ENCODE peak calls at places on chromosome 22, in seven cellular contexts. R, U, Y, J, W, E and B are unnamed samples.

GRCh38 chr22:49230194-49230577 is 597.5 kb downstream of the BRD1 start:
- DNase-seq in R (no peak), W (peak; percentile 89), E (no peak), U (no peak), J (no peak), Y (no peak), B (no peak)

GRCh38 chr22:40721266-40721665 is 42.0 kb downstream of the MCHR1 start:
- DNase-seq in J (no peak), U (peak; percentile 11), Y (no peak), W (peak; percentile 76), R (peak; percentile 45), E (peak; percentile 21), B (peak; percentile 44)

GRCh38 chr22:24053481-24054226 is 42.5 kb downstream of the CABIN1 start:
- DNase-seq in U (no peak), W (no peak), Y (no peak), R (no peak), E (no peak), J (no peak), B (no peak)

GRCh38 chr22:42758929-42759629 is 38.4 kb upstream of the A4GALT start:
- DNase-seq in U (no peak), R (peak; percentile 34), Y (no peak), E (peak; percentile 15), W (no peak), J (no peak), B (no peak)

GRCh38 chr22:30393322-30393680 is 3.5 kb upstream of the SEC14L2 start:
- DNase-seq in W (no peak), J (no peak), Y (no peak), R (no peak), E (no peak), U (no peak), B (no peak)

GRCh38 chr22:30235687-30236170 is 10.8 kb downstream of the LIF start:
- DNase-seq in W (peak; percentile 74), J (no peak), Y (no peak), E (peak; percentile 91), R (peak; percentile 56), U (peak; percentile 82), B (no peak)

GRCh38 chr22:41348964-41349484 is 32.7 kb upstream of the TEF start:
- DNase-seq in J (no peak), E (no peak), R (no peak), U (no peak), W (no peak), Y (no peak), B (no peak)

GRCh38 chr22:46068908-46069481 is 81.3 kb upstream of the PPARA start:
- DNase-seq in W (no peak), E (peak; percentile 81), J (peak; percentile 38), R (no peak), U (peak; percentile 78), Y (peak; percentile 51), B (peak; percentile 43)

GRCh38 chr22:33521879-33522665 is 398.2 kb downstream of the LARGE1 start:
- DNase-seq in Y (no peak), U (no peak), W (no peak), R (no peak), E (no peak), J (no peak), B (no peak)

GRCh38 chr22:33520904-33521780 is 399.1 kb downstream of the LARGE1 start:
- DNase-seq in U (no peak), E (no peak), Y (no peak), J (peak; percentile 39), R (no peak), W (no peak), B (no peak)

GRCh38 chr22:33518405-33518804 is 401.9 kb downstream of the LARGE1 start:
- DNase-seq in Y (no peak), R (no peak), U (no peak), J (no peak), E (no peak), W (no peak), B (no peak)

GRCh38 chr22:33519974-33520903 is 400.0 kb downstream of the LARGE1 start:
- DNase-seq in W (no peak), Y (no peak), R (no peak), E (no peak), J (no peak), U (no peak), B (no peak)

DNA sequence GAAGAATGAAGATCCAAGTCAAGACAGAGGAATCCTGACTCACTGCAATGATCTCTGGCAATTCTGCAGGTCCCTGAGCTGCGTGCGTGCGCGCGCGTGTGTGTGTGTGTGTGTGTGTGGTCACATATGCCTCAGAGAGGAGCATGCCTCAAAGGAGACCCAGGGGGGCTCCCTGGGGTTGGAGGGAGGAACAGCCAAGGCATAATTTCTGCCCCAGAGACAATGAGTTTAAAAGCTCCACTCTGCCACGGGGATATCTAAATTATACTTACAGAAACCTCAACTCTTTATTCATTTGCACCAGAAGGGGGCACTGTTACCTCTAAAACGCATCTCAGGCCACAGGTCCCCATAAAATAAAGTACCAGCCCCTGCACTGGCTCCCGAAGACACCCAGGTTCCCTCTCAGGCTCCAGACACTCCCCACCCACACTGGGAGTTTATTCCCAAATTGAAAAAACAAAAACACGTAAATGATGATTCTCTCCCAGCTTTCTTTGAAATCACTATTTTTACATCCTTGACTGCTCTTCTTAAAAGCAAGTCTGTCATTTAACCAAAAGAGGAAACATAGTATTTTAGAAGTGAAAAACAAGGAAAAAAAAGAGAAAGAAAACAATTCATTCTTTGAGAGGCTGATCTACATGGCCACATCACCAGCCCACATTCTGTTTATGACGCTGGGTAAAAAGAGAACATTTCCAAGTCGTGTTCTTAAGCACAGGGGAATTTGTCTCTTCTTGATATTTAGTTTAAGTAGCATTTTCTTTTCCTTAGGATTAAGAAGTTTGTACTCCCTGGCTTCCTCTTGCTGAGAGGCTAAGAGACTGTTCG is 400.9 kb downstream of the LARGE1 start:
- DNase-seq in J (no peak), Y (no peak), W (peak; percentile 67), R (peak; percentile 84), E (peak; percentile 4), U (peak; percentile 18), B (peak; percentile 65)
- TF ChIP-seq CTCF in J (peak; percentile 60), Y (peak; percentile 35), W (peak; percentile 87), R (peak; percentile 71), E (no peak), U (peak; percentile 36), B (peak; percentile 68)

DNA sequence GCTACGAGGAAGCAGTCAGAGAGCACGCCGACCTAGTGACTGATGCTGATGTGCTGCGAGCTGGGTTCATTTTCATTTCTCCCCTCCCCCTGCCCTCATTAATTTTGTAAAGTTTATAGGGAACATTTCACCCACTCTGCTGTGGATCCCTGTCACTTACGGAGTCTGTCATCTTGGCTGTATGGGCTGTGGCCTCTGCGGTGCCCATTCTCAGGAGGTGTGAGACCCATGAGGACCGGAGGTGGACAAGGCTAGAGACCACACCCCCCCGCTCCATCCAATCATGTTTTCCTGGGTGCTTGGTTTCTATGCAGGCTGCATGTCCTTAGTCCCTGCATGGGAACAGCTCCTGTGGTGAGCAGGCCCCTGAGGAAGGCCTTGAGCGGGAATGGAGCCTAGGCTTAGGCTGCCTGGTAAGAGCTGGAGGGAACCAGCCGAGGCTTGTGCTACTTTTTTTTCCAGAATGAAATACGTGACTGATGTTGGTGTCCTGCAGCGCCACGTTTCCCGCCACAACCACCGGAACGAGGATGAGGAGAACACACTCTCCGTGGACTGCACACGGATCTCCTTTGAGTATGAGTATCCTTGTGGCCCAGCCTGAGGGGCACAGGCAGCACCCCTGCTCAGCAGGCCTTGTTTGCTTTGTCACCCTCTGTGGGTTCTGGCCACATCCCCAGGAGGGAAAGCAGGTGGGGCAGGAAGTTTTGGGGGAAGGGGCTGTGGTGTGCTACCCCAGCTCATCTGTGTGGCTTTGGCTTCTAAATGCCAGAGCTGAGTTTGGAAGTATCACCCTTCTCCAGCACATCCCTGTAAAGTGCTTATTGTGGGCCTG is 19.1 kb downstream of the CLDN5 start:
- DNase-seq in Y (no peak), W (no peak), U (no peak), J (no peak), R (no peak), E (no peak), B (no peak)
- H3K36me3 ChIP-seq in Y (no peaks in the 10 kb centered on the region), W (peaks cover 10% of the 10 kb centered on the region), U (peaks cover 4% of the 10 kb centered on the region), J (no peaks in the 10 kb centered on the region), R (no peaks in the 10 kb centered on the region), E (no peaks in the 10 kb centered on the region), B (no peaks in the 10 kb centered on the region)

GRCh38 chr22:27933186-27933983 is 14.3 kb upstream of the PITPNB start:
- DNase-seq in U (no peak), J (no peak), E (no peak), W (no peak), R (no peak), Y (no peak), B (no peak)

GRCh38 chr22:27935897-27936296 is 16.8 kb upstream of the PITPNB start:
- DNase-seq in R (no peak), W (no peak), Y (no peak), U (no peak), E (no peak), J (no peak), B (no peak)

GRCh38 chr22:27934069-27934468 is 15.0 kb upstream of the PITPNB start:
- DNase-seq in E (no peak), J (no peak), Y (no peak), R (no peak), U (no peak), W (no peak), B (no peak)

GRCh38 chr22:27941143-27941542 is 22.1 kb upstream of the PITPNB start:
- DNase-seq in E (no peak), R (no peak), J (no peak), U (no peak), Y (no peak), W (no peak), B (no peak)

GRCh38 chr22:27937453-27937852 is 18.4 kb upstream of the PITPNB start:
- DNase-seq in R (no peak), E (peak; percentile 10), W (no peak), Y (no peak), J (no peak), U (no peak), B (no peak)
- TF ChIP-seq CTCF in R (no peak), E (peak; percentile 28), W (no peak), Y (no peak), J (no peak), U (peak; percentile 39), B (no peak)

GRCh38 chr22:37471721-37472417 is 14.3 kb downstream of the MFNG start:
- DNase-seq in J (no peak), Y (no peak), U (no peak), E (no peak), W (no peak), R (no peak), B (no peak)
- H3K36me3 ChIP-seq in J (no peaks in the 10 kb centered on the region), Y (no peaks in the 10 kb centered on the region), U (no peaks in the 10 kb centered on the region), E (no peaks in the 10 kb centered on the region), W (no peaks in the 10 kb centered on the region), R (no peaks in the 10 kb centered on the region), B (no peaks in the 10 kb centered on the region)

GRCh38 chr22:26393929-26394328 is 35.1 kb upstream of the ASPHD2 start:
- DNase-seq in Y (no peak), W (peak; percentile 59), R (peak; percentile 54), E (no peak), J (no peak), U (no peak), B (no peak)
- TF ChIP-seq CTCF in Y (no peak), W (peak; percentile 60), R (peak; percentile 37), E (no peak), J (no peak), U (no peak), B (no peak)

GRCh38 chr22:28594784-28595324 is 84.8 kb downstream of the TTC28 start:
- DNase-seq in W (no peak), R (peak; percentile 82), Y (no peak), J (no peak), U (peak; percentile 34), E (peak; percentile 61), B (no peak)
- H3K36me3 ChIP-seq in W (no peaks in the 10 kb centered on the region), R (no peaks in the 10 kb centered on the region), Y (no peaks in the 10 kb centered on the region), J (no peaks in the 10 kb centered on the region), U (no peaks in the 10 kb centered on the region), E (no peaks in the 10 kb centered on the region), B (no peaks in the 10 kb centered on the region)